ENCODE peak calls at places on chromosomes 11 and 22, in eight cellular contexts. H is upper lobe of right lung; O is activated CD4-positive, CD25-positive, alpha-beta regulatory T cell; Y is choroid plexus epithelial cell; E is ELR; F is activated T-helper 1 cell treated with Interleukin-2 at 50 U/mL for 16 hours; G is D341Med; M is neuronal stem cell. Q is an unnamed sample.

GRCh38 chr11:111733655-111734088 is 32.5 kb downstream of the PPP2R1B start:
- DNase-seq in H (peak; percentile 60), O (no peak), Y (no peak), E (no peak), F (no peak), G (no peak), M (no peak), Q (no peak)

GRCh38 chr11:131748146-131749050 is 378.0 kb downstream of the NTM start:
- DNase-seq in H (peak; percentile 68), O (no peak), Y (peak; percentile 85), E (peak; percentile 82), F (no peak), G (peak; percentile 75), M (peak; percentile 58), Q (peak; percentile 67)

GRCh38 chr11:1003159-1003558 is 33.4 kb downstream of the MUC6 start:
- DNase-seq in H (no peak), O (no peak), Y (no peak), E (no peak), F (no peak), G (no peak), M (no peak), Q (no peak)

GRCh38 chr11:70532728-70533127 is 134.4 kb downstream of the CTTN start:
- DNase-seq in H (no peak), O (no peak), Y (no peak), E (no peak), F (no peak), G (no peak), M (no peak), Q (no peak)

GRCh38 chr11:96322775-96323642 is 20.0 kb downstream of the MAML2 start:
- DNase-seq in H (no peak), O (no peak), Y (no peak), E (no peak), F (no peak), G (no peak), M (no peak), Q (no peak)

GRCh38 chr22:50200333-50201190 is at the start of gene SELENOO:
- DNase-seq in H (peak; percentile 96), O (peak; percentile 95), Y (peak; percentile 89), E (peak; percentile 90), F (peak; percentile 84), G (peak; percentile 99), M (peak; percentile 87), Q (peak; percentile 92)

GRCh38 chr22:30238661-30239420 is 7.7 kb downstream of the LIF start:
- DNase-seq in H (no peak), O (no peak), Y (peak; percentile 89), E (no peak), F (no peak), G (no peak), M (no peak), Q (peak; percentile 43)

GRCh38 chr22:41699264-41700104 is at the start of gene MEI1:
- DNase-seq in H (peak; percentile 93), O (peak; percentile 73), Y (peak; percentile 79), E (no peak), F (peak; percentile 88), G (peak; percentile 33), M (no peak), Q (no peak)

GRCh38 chr11:819943-820649 is 1.4 kb downstream of the PNPLA2 start:
- DNase-seq in H (peak; percentile 97), O (peak; percentile 84), Y (peak; percentile 76), E (peak; percentile 91), F (peak; percentile 92), G (peak; percentile 87), M (no peak), Q (peak; percentile 84)

GRCh38 chr11:9663699-9664275 is at the start of gene SWAP70:
- DNase-seq in H (peak; percentile 97), O (peak; percentile 66), Y (peak; percentile 87), E (peak; percentile 92), F (peak; percentile 53), G (peak; percentile 93), M (peak; percentile 80), Q (peak; percentile 81)

GRCh38 chr11:121448431-121448941 is 3.6 kb upstream of the SORL1 start:
- DNase-seq in H (no peak), O (no peak), Y (no peak), E (no peak), F (no peak), G (no peak), M (no peak), Q (no peak)

GRCh38 chr11:88231894-88232482 is 56.7 kb upstream of the RAB38 start:
- DNase-seq in H (no peak), O (no peak), Y (peak; percentile 70), E (peak; percentile 59), F (no peak), G (peak; percentile 50), M (peak; percentile 8), Q (peak; percentile 35)

GRCh38 chr11:18264035-18264434 is 2.0 kb upstream of the SAA1 start:
- DNase-seq in H (no peak), O (no peak), Y (no peak), E (no peak), F (no peak), G (no peak), M (no peak), Q (no peak)

GRCh38 chr11:115256326-115257197 is 247.7 kb downstream of the CADM1 start:
- DNase-seq in H (no peak), O (no peak), Y (no peak), E (no peak), F (no peak), G (no peak), M (no peak), Q (peak; percentile 31)

GRCh38 chr11:66015936-66016792 is 4.4 kb downstream of the CST6 start:
- DNase-seq in H (no peak), O (no peak), Y (no peak), E (no peak), F (no peak), G (no peak), M (no peak), Q (no peak)

GRCh38 chr22:29524440-29525191 is 28.9 kb downstream of the THOC5 start:
- DNase-seq in H (no peak), O (no peak), Y (peak; percentile 61), E (peak; percentile 51), F (no peak), G (peak; percentile 84), M (no peak), Q (peak; percentile 58)

GRCh38 chr11:61974766-61975631 is 7.6 kb upstream of the FTH1 start:
- DNase-seq in H (peak; percentile 63), O (no peak), Y (no peak), E (no peak), F (no peak), G (peak; percentile 10), M (no peak), Q (no peak)

GRCh38 chr11:79198898-79199250 is 242.0 kb downstream of the TENM4 start:
- DNase-seq in H (no peak), O (no peak), Y (peak; percentile 58), E (peak; percentile 1), F (no peak), G (no peak), M (no peak), Q (no peak)

GRCh38 chr11:1773131-1773510 is 9.4 kb upstream of the CTSD start:
- DNase-seq in H (no peak), O (no peak), Y (no peak), E (no peak), F (no peak), G (no peak), M (no peak), Q (no peak)

Q was measured in NCI-H82.